ENCODE peak calls at places on chromosome 11, in nine cellular contexts. Q is fibroblast of lung; X is NCI-H82; P is NCI-H1105 treated with DMSO at 0.1 percent for 48 hours; T is NCI-H345; D is CD4-positive, alpha-beta T cell; O is stimulated activated CD8-positive, alpha-beta memory T cell treated with anti-CD3 and anti-CD28 coated beads, Interleukin-12 subunit alpha, Interleukin-12 subunit beta, amount 100 ng/mL, for 1 hour; G is naive thymus-derived CD4-positive, alpha-beta T cell; N is iris pigment epithelial cell. E is an unnamed sample.
A peak's percentile ranks its signal among the peaks of the same experiment; 100 is the strongest.

GRCh38 chr11:69156218-69156639 is 494 bp downstream of the SMIM38 start:
- DNase-seq in Q (no peak), X (no peak), P (no peak), T (no peak), D (no peak), O (no peak), G (no peak), N (no peak), E (no peak)

GRCh38 chr11:34349882-34350281 is 7.9 kb downstream of the ABTB2 start:
- DNase-seq in Q (peak; percentile 74), X (no peak), P (no peak), T (no peak), D (no peak), O (no peak), G (no peak), N (peak; percentile 78), E (no peak)

GRCh38 chr11:63993983-63994382 is 7.7 kb downstream of the OTUB1 start:
- DNase-seq in Q (no peak), X (no peak), P (no peak), T (no peak), D (no peak), O (no peak), G (no peak), N (no peak), E (no peak)

GRCh38 chr11:61855939-61856730 is 28.0 kb downstream of the FADS2 start:
- DNase-seq in Q (no peak), X (no peak), P (peak; percentile 12), T (no peak), D (no peak), O (no peak), G (no peak), N (peak; percentile 45), E (no peak)

GRCh38 chr11:72598901-72599300 is 75.3 kb downstream of the PDE2A start:
- DNase-seq in Q (peak; percentile 14), X (peak; percentile 16), P (no peak), T (no peak), D (no peak), O (no peak), G (no peak), N (peak; percentile 32), E (no peak)

GRCh38 chr11:122215244-122215992 is 99.4 kb upstream of the BLID start:
- DNase-seq in Q (peak; percentile 99), X (peak; percentile 53), P (peak; percentile 73), T (peak; percentile 57), D (no peak), O (no peak), G (no peak), N (peak; percentile 88), E (no peak)

GRCh38 chr11:74710291-74710938 is 20.8 kb downstream of the CHRDL2 start:
- DNase-seq in Q (peak; percentile 53), X (peak; percentile 48), P (no peak), T (no peak), D (no peak), O (no peak), G (no peak), N (peak; percentile 68), E (no peak)

GRCh38 chr11:72015511-72016061 is 16.9 kb downstream of the IL18BP start:
- DNase-seq in Q (peak; percentile 29), X (peak; percentile 32), P (no peak), T (no peak), D (no peak), O (no peak), G (no peak), N (peak; percentile 41), E (no peak)

GRCh38 chr11:65619281-65619928 is 3.8 kb downstream of the PCNX3 start:
- DNase-seq in Q (no peak), X (no peak), P (no peak), T (no peak), D (no peak), O (no peak), G (no peak), N (no peak), E (no peak)

E was measured in CD4-positive, CD25-positive, alpha-beta regulatory T cell.